ENCODE peak calls at places on chromosomes 3 and 15, in ten cellular contexts. F is WTC11, P is endodermal cell, A is GM12878, C is IMR-90, O is lung, I is DND-41, J is endothelial cell, Q is neural crest cell, N is OCI-LY7. T is an unnamed sample.
A peak's percentile ranks its signal among the peaks of the same experiment; 100 is the strongest.

GRCh38 chr15:57353317-57353804 is 22.9 kb upstream of the CGNL1 start:
- DNase-seq in A (no peak), Q (no peak), F (no peak), N (no peak), O (no peak), J (no peak), C (no peak), I (no peak), P (no peak), T (peak; percentile 38)

GRCh38 chr3:73409405-73409804 is 215.3 kb downstream of the PDZRN3 start:
- DNase-seq in O (no peak), N (no peak), F (no peak), J (no peak), I (no peak), A (no peak), Q (no peak), P (no peak), C (peak; percentile 86), T (no peak)

GRCh38 chr3:126389112-126389791 is 5.5 kb upstream of the CFAP100 start:
- DNase-seq in P (peak; percentile 96), I (no peak), C (peak; percentile 76), Q (peak; percentile 77), N (peak; percentile 81), A (no peak), J (peak; percentile 84), O (peak; percentile 90), F (peak; percentile 89), T (peak; percentile 97)

GRCh38 chr15:58931985-58932384 is 1.5 kb downstream of the SLTM start:
- DNase-seq in P (no peak), J (no peak), A (peak; percentile 23), C (peak; percentile 63), N (peak; percentile 57), Q (no peak), F (no peak), O (peak; percentile 54), I (no peak), T (no peak)

GRCh38 chr3:98657429-98657828 is 64.0 kb upstream of the CPOX start:
- DNase-seq in A (no peak), O (peak; percentile 52), N (no peak), Q (no peak), F (peak; percentile 76), I (no peak), J (peak; percentile 15), P (peak; percentile 88), C (no peak), T (peak; percentile 82)

GRCh38 chr3:115518100-115518852 is 105.0 kb upstream of the GAP43 start:
- DNase-seq in P (peak; percentile 60), C (peak; percentile 79), A (no peak), Q (no peak), J (no peak), I (no peak), N (no peak), F (no peak), O (peak; percentile 42), T (peak; percentile 59)

GRCh38 chr3:51311055-51311454 is 74.0 kb upstream of the MANF start:
- DNase-seq in C (peak; percentile 33), O (no peak), I (no peak), A (no peak), N (peak; percentile 17), Q (no peak), P (no peak), F (no peak), J (no peak), T (peak; percentile 62)

GRCh38 chr15:58065011-58065444 is 483 bp downstream of the ALDH1A2 start:
- DNase-seq in J (peak; percentile 27), P (peak; percentile 67), F (peak; percentile 46), C (no peak), I (no peak), N (no peak), O (no peak), Q (peak; percentile 8), A (no peak), T (peak; percentile 59)

DNA sequence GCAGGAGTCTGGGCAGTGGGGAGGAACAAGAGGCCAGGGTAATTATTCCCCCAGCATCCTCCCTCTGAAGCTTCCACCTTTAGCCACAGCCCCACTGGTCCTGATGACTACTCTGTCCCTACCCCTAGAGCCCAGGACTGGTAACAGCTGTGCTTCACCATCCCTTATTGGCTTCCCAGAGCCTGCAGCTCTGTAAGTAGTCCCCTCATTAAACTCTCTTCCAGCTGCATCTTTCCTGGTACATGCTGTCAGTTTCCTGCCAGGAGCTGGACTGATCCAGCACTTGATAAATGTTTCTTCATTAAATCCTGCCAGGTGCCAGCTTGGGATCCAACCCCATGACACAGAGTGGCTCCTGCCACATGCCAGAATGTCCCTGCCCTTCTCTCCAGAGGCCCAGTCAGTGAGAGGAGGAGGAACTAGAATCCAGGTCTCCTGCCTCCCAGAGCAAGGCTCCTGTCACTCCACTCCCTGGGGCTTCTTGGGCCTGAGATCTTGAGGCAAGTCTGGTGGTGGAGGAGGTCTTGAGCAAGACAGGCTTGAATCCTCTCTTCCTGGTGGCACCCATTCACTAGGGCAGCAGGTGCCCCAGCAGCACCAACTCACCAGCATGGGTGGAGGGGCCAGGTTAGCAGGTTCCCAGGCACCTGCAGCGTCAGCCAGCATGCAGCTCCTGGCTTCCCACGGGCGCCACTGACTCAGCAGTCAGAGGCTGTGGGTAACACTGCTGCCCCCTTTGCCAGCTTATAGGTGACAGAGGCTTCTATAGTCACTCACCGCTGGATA is 27.6 kb downstream of the FBXW12 start:
- DNase-seq in F (no peak), N (no peak), A (no peak), J (no peak), I (no peak), P (peak; percentile 57), Q (no peak), O (peak; percentile 26), C (no peak), T (peak; percentile 35)
- TF ChIP-seq CTCF in F (no peak), N (no peak), A (no peak), J (no peak), I (no peak), P (peak; percentile 20), Q (no peak), O (no peak), C (no peak), T (no peak)

GRCh38 chr15:66707310-66708160 is 5.5 kb downstream of the SMAD6 start:
- DNase-seq in Q (no peak), P (peak; percentile 93), F (peak; percentile 69), N (no peak), J (peak; percentile 36), C (peak; percentile 43), I (no peak), A (no peak), O (no peak), T (peak; percentile 88)
- TF ChIP-seq CTCF in Q (peak; percentile 30), P (peak; percentile 67), F (no peak), N (no peak), J (no peak), C (peak; percentile 34), I (no peak), A (no peak), O (no peak), T (peak; percentile 67)

GRCh38 chr3:136546718-136547117 is 205.5 kb downstream of the STAG1 start:
- DNase-seq in F (no peak), A (no peak), O (no peak), C (peak; percentile 22), Q (no peak), P (no peak), N (peak; percentile 19), I (no peak), J (no peak), T (peak; percentile 37)
- TF ChIP-seq CTCF in F (no peak), A (peak; percentile 20), O (no peak), C (peak; percentile 14), Q (peak; percentile 44), P (peak; percentile 66), N (peak; percentile 61), I (peak; percentile 33), J (peak; percentile 20), T (peak; percentile 29)

DNA sequence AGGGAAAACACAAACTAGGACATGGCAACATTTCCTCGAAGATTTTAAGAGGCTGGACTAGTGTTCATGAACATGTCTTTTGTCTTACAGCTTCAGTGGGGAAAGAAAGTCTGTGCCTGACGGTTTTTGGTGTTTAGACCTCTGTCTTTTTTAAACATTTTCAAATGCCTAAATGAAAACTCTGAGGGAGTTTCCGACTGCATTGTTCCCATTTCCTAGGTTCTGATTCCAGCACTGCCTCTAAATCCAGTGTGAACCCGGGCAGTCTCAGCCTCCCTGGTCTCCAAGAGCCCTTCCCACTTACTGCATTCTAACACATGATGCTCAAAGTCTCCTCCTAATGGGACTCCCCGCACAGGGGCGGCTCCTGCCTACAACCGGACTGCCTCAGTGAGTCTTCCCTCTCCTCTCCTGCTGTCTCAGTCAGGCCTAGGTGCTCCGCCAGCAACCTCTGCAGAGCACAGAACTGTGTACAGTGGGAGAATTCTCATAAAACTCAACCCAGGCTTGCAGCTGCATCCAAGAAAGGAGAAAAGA is 29.0 kb downstream of the TBC1D2B start:
- DNase-seq in J (no peak), C (no peak), P (no peak), O (no peak), A (no peak), F (no peak), N (no peak), Q (no peak), I (no peak), T (no peak)
- TF ChIP-seq CTCF in J (no peak), C (no peak), P (no peak), O (no peak), A (no peak), F (no peak), N (no peak), Q (no peak), I (no peak), T (no peak)

GRCh38 chr15:89673162-89673506 is 6.0 kb downstream of the PLIN1 start:
- DNase-seq in N (peak; percentile 48), F (peak; percentile 86), C (no peak), I (peak; percentile 54), J (peak; percentile 81), O (no peak), Q (peak; percentile 44), P (peak; percentile 94), A (no peak), T (peak; percentile 91)
- TF ChIP-seq CTCF in N (peak; percentile 75), F (peak; percentile 67), C (peak; percentile 28), I (peak; percentile 71), J (peak; percentile 79), O (no peak), Q (peak; percentile 68), P (peak; percentile 89), A (peak; percentile 74), T (peak; percentile 87)